ENCODE peak calls at places on chromosomes 16 and 17, in four cellular contexts. One of them, this sample, is unnamed. For H3K4me1, the result is how much of the 10 kb centered on the place peaks cover.

GRCh38 chr16:73046484-73047214 is 1.3 kb downstream of the ZFHX3 start:
- DNase-seq in ascending aorta: no peak
- DNase-seq in A549: no peak
- DNase-seq in body of pancreas: no peak
- DNase-seq in this sample: no peak

GRCh38 chr17:37048806-37049205 is 100.1 kb downstream of the AATF start:
- DNase-seq in ascending aorta: no peak
- DNase-seq in A549: no peak
- DNase-seq in body of pancreas: no peak
- DNase-seq in this sample: no peak

GRCh38 chr16:12081048-12081404 is 104.5 kb downstream of the SNX29 start:
- DNase-seq in ascending aorta: no peak
- DNase-seq in A549: no peak
- DNase-seq in body of pancreas: no peak
- DNase-seq in this sample: no peak

GRCh38 chr17:76155988-76156661 is 15.1 kb upstream of the FOXJ1 start:
- DNase-seq in ascending aorta: no peak
- DNase-seq in A549: no peak
- DNase-seq in body of pancreas: no peak
- DNase-seq in this sample: no peak

GRCh38 chr17:77840156-77840555 is 118.3 kb upstream of the TNRC6C start:
- DNase-seq in ascending aorta: no peak
- DNase-seq in A549: no peak
- DNase-seq in body of pancreas: peak
- DNase-seq in this sample: peak

GRCh38 chr16:23711785-23712184 is 1.2 kb downstream of the ERN2 start:
- DNase-seq in ascending aorta: no peak
- DNase-seq in A549: no peak
- DNase-seq in body of pancreas: no peak
- DNase-seq in this sample: no peak

GRCh38 chr16:78509965-78510364 is 410.5 kb downstream of the WWOX start:
- DNase-seq in ascending aorta: no peak
- DNase-seq in A549: no peak
- DNase-seq in body of pancreas: no peak
- DNase-seq in this sample: no peak

GRCh38 chr16:29231231-29231630 is 175.3 kb downstream of the NPIPB11 start:
- DNase-seq in ascending aorta: no peak
- DNase-seq in A549: no peak
- DNase-seq in body of pancreas: no peak
- DNase-seq in this sample: no peak

GRCh38 chr17:76643553-76644148 is at the start of gene ST6GALNAC1:
- DNase-seq in ascending aorta: no peak
- DNase-seq in A549: peak
- DNase-seq in body of pancreas: no peak
- DNase-seq in this sample: peak

GRCh38 chr17:76353004-76353598 is 615 bp downstream of the PRPSAP1 start:
- DNase-seq in ascending aorta: no peak
- DNase-seq in A549: no peak
- DNase-seq in body of pancreas: peak
- DNase-seq in this sample: peak

GRCh38 chr17:33730131-33730530 is 437.0 kb upstream of the ASIC2 start:
- DNase-seq in ascending aorta: no peak
- DNase-seq in A549: no peak
- DNase-seq in body of pancreas: no peak
- DNase-seq in this sample: no peak

GRCh38 chr17:17179371-17179827 is 26.7 kb downstream of the PLD6 start:
- DNase-seq in ascending aorta: no peak
- DNase-seq in A549: no peak
- DNase-seq in body of pancreas: no peak
- DNase-seq in this sample: no peak

GRCh38 chr17:73799091-73799490 is 154.8 kb upstream of the SDK2 start:
- DNase-seq in ascending aorta: no peak
- DNase-seq in A549: no peak
- DNase-seq in body of pancreas: no peak
- DNase-seq in this sample: no peak

GRCh38 chr17:60151355-60151754 is 1.6 kb downstream of the CA4 start:
- DNase-seq in ascending aorta: no peak
- DNase-seq in A549: no peak
- DNase-seq in body of pancreas: no peak
- DNase-seq in this sample: no peak

GRCh38 chr17:60148300-60148838 is 1.4 kb upstream of the CA4 start:
- DNase-seq in ascending aorta: no peak
- DNase-seq in A549: no peak
- DNase-seq in body of pancreas: no peak
- DNase-seq in this sample: no peak

GRCh38 chr17:60147553-60148241 is 2.1 kb upstream of the CA4 start:
- DNase-seq in ascending aorta: no peak
- DNase-seq in A549: no peak
- DNase-seq in body of pancreas: peak
- DNase-seq in this sample: no peak

GRCh38 chr17:60146206-60146605 is 3.6 kb upstream of the CA4 start:
- DNase-seq in ascending aorta: no peak
- DNase-seq in A549: no peak
- DNase-seq in body of pancreas: no peak
- DNase-seq in this sample: no peak

GRCh38 chr17:60149691-60150582 is at the start of gene CA4:
- DNase-seq in ascending aorta: no peak
- DNase-seq in A549: no peak
- DNase-seq in body of pancreas: peak
- DNase-seq in this sample: no peak
- H3K4me1 ChIP-seq in ascending aorta: under half
- H3K4me1 ChIP-seq in A549: under half
- H3K4me1 ChIP-seq in body of pancreas: half or more
- H3K4me1 ChIP-seq in this sample: under half

DNA sequence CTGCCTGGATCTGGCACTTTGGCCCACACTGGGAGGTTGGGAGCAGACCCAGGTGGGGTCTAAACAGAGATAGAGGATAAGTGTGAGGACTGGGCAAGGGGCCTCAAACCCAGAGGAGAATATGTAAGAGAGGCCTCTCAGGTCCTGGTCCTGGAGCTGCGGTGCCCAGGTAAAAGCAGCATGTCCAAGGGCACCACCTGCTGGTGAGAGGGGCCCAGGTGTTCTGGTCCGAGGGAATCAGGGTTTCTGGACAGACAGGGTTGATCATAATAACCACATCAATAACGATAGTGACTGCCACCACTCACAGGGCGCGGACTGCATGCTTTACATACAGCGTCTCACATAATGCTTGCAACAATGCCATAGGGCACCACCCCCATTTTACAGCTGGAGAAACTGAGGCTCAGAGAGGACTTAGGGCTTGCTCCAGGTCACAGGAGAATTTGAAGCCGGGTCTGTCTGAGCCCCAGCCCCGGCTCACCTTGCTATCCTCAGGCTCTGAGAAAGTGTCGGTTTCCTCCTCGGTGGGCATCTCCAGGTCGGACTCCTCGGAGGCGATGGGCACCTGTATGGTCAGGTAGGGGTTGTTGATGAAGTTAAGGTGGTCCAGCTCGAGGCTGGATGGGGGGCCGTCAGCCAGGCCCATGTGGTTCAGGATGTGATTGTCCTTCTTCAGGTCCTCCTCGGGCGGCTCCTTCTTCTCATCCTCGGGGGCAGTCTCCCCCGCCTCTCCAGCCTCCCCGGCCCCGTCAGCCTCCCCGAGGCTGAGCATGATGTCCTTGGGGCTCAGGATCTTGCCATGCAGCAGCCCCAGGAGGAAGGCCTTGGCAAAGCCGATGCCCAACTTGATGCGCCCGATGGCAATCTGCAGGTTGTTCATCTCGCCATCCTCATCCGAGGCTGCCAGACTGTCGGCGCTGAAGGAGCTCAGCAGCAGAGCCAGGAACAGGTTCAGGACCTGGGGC is 19.1 kb upstream of the CD79B start:
- DNase-seq in ascending aorta: no peak
- DNase-seq in A549: peak
- DNase-seq in body of pancreas: peak
- DNase-seq in this sample: peak
- TF ChIP-seq CTCF in ascending aorta: no peak
- TF ChIP-seq CTCF in A549: peak
- TF ChIP-seq CTCF in body of pancreas: peak
- TF ChIP-seq CTCF in this sample: peak

GRCh38 chr17:29401237-29401636 is 11.1 kb downstream of the TAOK1 start:
- DNase-seq in ascending aorta: no peak
- DNase-seq in A549: no peak
- DNase-seq in body of pancreas: no peak
- DNase-seq in this sample: no peak
- H3K4me1 ChIP-seq in ascending aorta: under half
- H3K4me1 ChIP-seq in A549: under half
- H3K4me1 ChIP-seq in body of pancreas: under half
- H3K4me1 ChIP-seq in this sample: under half

DNA sequence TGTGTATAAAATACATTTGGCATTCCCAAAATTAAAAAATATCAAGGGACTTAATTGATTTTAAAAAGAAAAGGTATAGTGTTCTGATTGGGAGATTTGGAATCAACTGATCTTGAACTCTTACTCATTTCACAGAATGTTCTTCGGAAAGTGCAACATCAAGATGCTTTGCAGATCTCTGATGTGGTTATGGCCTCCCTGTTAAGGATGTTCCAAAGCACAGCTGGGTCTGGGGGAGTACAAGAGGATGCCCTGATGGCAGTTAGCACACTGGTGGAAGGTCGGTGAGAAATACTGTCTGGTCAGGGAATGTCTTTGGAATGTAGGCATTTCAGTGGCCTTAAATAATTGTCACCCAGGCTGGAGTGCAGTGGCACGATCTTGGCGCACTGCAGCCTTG is 19.5 kb upstream of the TBKBP1 start:
- DNase-seq in ascending aorta: no peak
- DNase-seq in A549: no peak
- DNase-seq in body of pancreas: no peak
- DNase-seq in this sample: no peak
- TF ChIP-seq CTCF in ascending aorta: no peak
- TF ChIP-seq CTCF in A549: no peak
- TF ChIP-seq CTCF in body of pancreas: no peak
- TF ChIP-seq CTCF in this sample: no peak

DNA sequence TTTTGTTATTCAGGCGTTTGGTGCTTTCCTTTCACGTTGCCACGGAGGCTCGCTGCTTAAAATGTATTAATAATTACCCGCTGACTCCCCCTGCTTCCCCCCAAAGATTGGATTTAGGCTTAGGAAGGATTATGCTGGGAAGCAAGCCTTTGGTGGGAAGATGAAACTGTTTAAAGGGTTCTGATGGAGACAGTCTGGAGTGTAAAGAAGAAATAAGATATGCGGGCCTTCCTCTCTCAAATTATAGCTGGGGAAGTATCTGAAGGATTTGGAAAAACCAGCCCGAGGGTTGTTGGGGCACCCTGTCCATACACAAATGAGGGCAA is 1.1 kb downstream of the KSR1 start:
- DNase-seq in ascending aorta: no peak
- DNase-seq in A549: no peak
- DNase-seq in body of pancreas: no peak
- DNase-seq in this sample: no peak
- H3K4me1 ChIP-seq in ascending aorta: under half
- H3K4me1 ChIP-seq in A549: under half
- H3K4me1 ChIP-seq in body of pancreas: half or more
- H3K4me1 ChIP-seq in this sample: under half

DNA sequence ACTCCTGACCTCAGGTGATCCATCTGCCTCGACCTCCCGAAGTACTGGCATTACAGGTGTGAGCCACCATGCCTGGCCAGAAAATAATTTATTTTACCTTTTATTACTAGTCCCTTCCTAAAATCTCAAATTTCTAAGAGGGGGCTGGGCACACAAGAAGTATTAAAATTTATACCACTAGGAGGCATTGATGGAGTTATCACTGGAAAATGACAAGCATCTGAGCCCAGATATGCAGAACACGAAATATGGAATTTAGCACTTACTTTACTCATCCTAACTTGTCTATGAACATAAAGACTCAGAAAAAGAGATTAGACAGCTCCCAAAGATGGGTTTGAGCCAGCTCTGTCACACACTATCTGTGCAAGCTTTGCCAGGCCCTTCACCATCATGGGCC is 46.4 kb downstream of the STAT5A start:
- DNase-seq in ascending aorta: no peak
- DNase-seq in A549: no peak
- DNase-seq in body of pancreas: no peak
- DNase-seq in this sample: no peak
- TF ChIP-seq CTCF in ascending aorta: no peak
- TF ChIP-seq CTCF in A549: peak
- TF ChIP-seq CTCF in body of pancreas: no peak
- TF ChIP-seq CTCF in this sample: peak

GRCh38 chr16:2046889-2047329 is 725 bp downstream of the NTHL1 start:
- DNase-seq in ascending aorta: no peak
- DNase-seq in A549: no peak
- DNase-seq in body of pancreas: no peak
- DNase-seq in this sample: no peak
- H3K4me1 ChIP-seq in ascending aorta: under half
- H3K4me1 ChIP-seq in A549: under half
- H3K4me1 ChIP-seq in body of pancreas: under half
- H3K4me1 ChIP-seq in this sample: under half

GRCh38 chr17:1752425-1752941 is 9.4 kb upstream of the SERPINF1 start:
- DNase-seq in ascending aorta: no peak
- DNase-seq in A549: peak
- DNase-seq in body of pancreas: peak
- DNase-seq in this sample: no peak
- TF ChIP-seq CTCF in ascending aorta: no peak
- TF ChIP-seq CTCF in A549: no peak
- TF ChIP-seq CTCF in body of pancreas: no peak
- TF ChIP-seq CTCF in this sample: no peak